ENCODE peak calls at places on chromosomes 1 and 21, in eight cellular contexts. Z is PC-3, B is lower lobe of right lung, O is fibroblast of pulmonary artery, I is lung, R is endodermal cell, P is RWPE2, K is cardiac muscle cell. W is an unnamed sample.

GRCh38 chr1:15244813-15245212 is 2.2 kb upstream of the FHAD1 start:
- DNase-seq in O (no peak), R (no peak), I (no peak), P (no peak), B (no peak), K (no peak), Z (no peak), W (no peak)

GRCh38 chr1:10128081-10128765 is 82.1 kb upstream of the KIF1B start:
- DNase-seq in Z (no peak), R (no peak), B (no peak), O (no peak), P (no peak), I (no peak), K (no peak), W (no peak)

GRCh38 chr1:211196880-211197279 is 62.3 kb upstream of the RCOR3 start:
- DNase-seq in P (no peak), I (no peak), O (no peak), R (no peak), B (no peak), Z (peak), K (no peak), W (no peak)

GRCh38 chr1:58780586-58781452 is 3.0 kb downstream of the JUN start:
- DNase-seq in O (peak), Z (no peak), R (no peak), K (no peak), B (no peak), P (no peak), I (no peak), W (no peak)

GRCh38 chr21:42187976-42188653 is 30.8 kb upstream of the ABCG1 start:
- DNase-seq in P (no peak), K (no peak), O (peak), Z (no peak), I (peak), B (peak), R (no peak), W (no peak)

GRCh38 chr1:63269571-63269970 is 52.8 kb upstream of the FOXD3 start:
- DNase-seq in R (no peak), I (no peak), P (no peak), Z (peak), O (no peak), B (no peak), K (no peak), W (peak)

GRCh38 chr1:3504823-3505155 is 50.3 kb downstream of the ARHGEF16 start:
- DNase-seq in K (no peak), I (no peak), R (no peak), O (no peak), B (no peak), P (no peak), Z (no peak), W (no peak)

GRCh38 chr1:15950763-15951295 is 25.1 kb downstream of the ZBTB17 start:
- DNase-seq in O (peak), B (no peak), P (no peak), I (no peak), R (no peak), K (no peak), Z (no peak), W (no peak)

GRCh38 chr1:235583511-235584001 is 66.0 kb downstream of the GNG4 start:
- DNase-seq in R (no peak), O (no peak), I (no peak), P (no peak), K (no peak), Z (no peak), B (no peak), W (no peak)

GRCh38 chr1:9503001-9503675 is 36.1 kb upstream of the SLC25A33 start:
- DNase-seq in O (no peak), P (no peak), K (peak), B (no peak), Z (no peak), R (no peak), I (no peak), W (no peak)

GRCh38 chr21:44300262-44300959 is 558 bp downstream of the PFKL start:
- DNase-seq in R (peak), B (peak), I (peak), Z (peak), K (peak), O (peak), P (no peak), W (no peak)

GRCh38 chr1:110341146-110341871 is 2.1 kb downstream of the RBM15 start:
- DNase-seq in P (no peak), R (no peak), Z (peak), I (no peak), O (no peak), B (peak), K (no peak), W (no peak)

GRCh38 chr1:29829448-29830344 is 593.4 kb downstream of the PTPRU start:
- DNase-seq in B (no peak), P (no peak), K (no peak), R (no peak), I (no peak), O (no peak), Z (no peak), W (no peak)

GRCh38 chr1:166884040-166884642 is 8.1 kb upstream of the TADA1 start:
- DNase-seq in Z (no peak), R (peak), P (no peak), B (peak), I (peak), K (peak), O (peak), W (no peak)

GRCh38 chr21:36584980-36585940 is 105.3 kb upstream of the CLDN14 start:
- DNase-seq in R (no peak), K (no peak), P (no peak), B (no peak), O (no peak), I (no peak), Z (peak), W (peak)

GRCh38 chr1:50750021-50750619 is 209.9 kb downstream of the FAF1 start:
- DNase-seq in Z (peak), K (peak), O (peak), R (no peak), I (no peak), P (no peak), B (no peak), W (no peak)

GRCh38 chr21:22965455-22966125 is 1967.4 kb downstream of the NCAM2 start:
- DNase-seq in Z (peak), P (no peak), K (no peak), O (no peak), R (peak), I (no peak), B (no peak), W (no peak)

GRCh38 chr1:222073307-222073995 is 331.6 kb upstream of the DUSP10 start:
- DNase-seq in Z (peak), P (no peak), I (no peak), B (no peak), R (no peak), O (peak), K (no peak), W (no peak)

GRCh38 chr21:35470522-35470921 is 421.4 kb upstream of the RUNX1 start:
- DNase-seq in K (no peak), B (no peak), R (peak), O (no peak), P (no peak), I (no peak), Z (no peak), W (no peak)

GRCh38 chr1:20373764-20374163 is 83.1 kb downstream of the VWA5B1 start:
- DNase-seq in P (no peak), I (no peak), R (no peak), K (no peak), O (no peak), Z (no peak), B (no peak), W (no peak)

GRCh38 chr1:116525440-116525839 is 45.4 kb downstream of the CD58 start:
- DNase-seq in I (no peak), K (no peak), R (no peak), O (no peak), P (no peak), Z (no peak), B (no peak), W (no peak)

GRCh38 chr1:43582162-43582566 is 51.5 kb downstream of the PTPRF start:
- DNase-seq in Z (peak), R (peak), B (no peak), K (no peak), O (peak), I (peak), P (peak), W (no peak)

GRCh38 chr1:88472283-88472682 is 211.8 kb upstream of the PKN2 start:
- DNase-seq in K (peak), R (no peak), I (no peak), B (no peak), Z (no peak), O (no peak), P (no peak), W (no peak)

GRCh38 chr1:113545210-113545609 is 154.9 kb downstream of the MAGI3 start:
- DNase-seq in I (no peak), R (no peak), B (no peak), O (no peak), K (no peak), Z (no peak), P (no peak), W (no peak)

GRCh38 chr1:184810735-184811316 is 56.2 kb upstream of the EDEM3 start:
- DNase-seq in P (no peak), O (no peak), R (no peak), K (no peak), B (no peak), I (no peak), Z (no peak), W (no peak)

GRCh38 chr1:11180342-11180744 is 8.8 kb upstream of the ANGPTL7 start:
- DNase-seq in P (no peak), B (no peak), I (no peak), O (peak), K (no peak), R (no peak), Z (peak), W (no peak)

GRCh38 chr1:7549277-7549676 is 221.8 kb upstream of the VAMP3 start:
- DNase-seq in R (no peak), O (peak), B (peak), I (peak), K (no peak), P (peak), Z (peak), W (no peak)

GRCh38 chr1:67429528-67430357 is 459 bp downstream of the SERBP1 start:
- DNase-seq in O (no peak), R (peak), I (peak), Z (peak), P (no peak), K (peak), B (peak), W (no peak)

GRCh38 chr21:33241846-33242245 is 12.1 kb downstream of the IFNAR2 start:
- DNase-seq in I (no peak), B (no peak), R (no peak), K (no peak), O (no peak), P (no peak), Z (no peak), W (no peak)

GRCh38 chr1:76381450-76382108 is 307.0 kb downstream of the ST6GALNAC3 start:
- DNase-seq in B (no peak), Z (no peak), P (no peak), I (no peak), O (peak), K (no peak), R (no peak), W (no peak)

GRCh38 chr1:43419627-43420425 is 30.1 kb downstream of the SZT2 start:
- DNase-seq in K (no peak), R (no peak), I (no peak), Z (no peak), O (no peak), B (no peak), P (no peak), W (no peak)

GRCh38 chr1:177017453-177017852 is 147.1 kb downstream of the ASTN1 start:
- DNase-seq in O (no peak), P (no peak), K (no peak), I (no peak), B (no peak), Z (no peak), R (no peak), W (no peak)

GRCh38 chr1:22778842-22779520 is 68.3 kb downstream of the EPHB2 start:
- DNase-seq in I (no peak), Z (no peak), P (no peak), K (no peak), B (no peak), O (peak), R (no peak), W (no peak)

GRCh38 chr1:98210064-98210463 is 289.2 kb upstream of the DPYD start:
- DNase-seq in I (no peak), Z (peak), B (no peak), O (peak), K (peak), P (no peak), R (no peak), W (no peak)

GRCh38 chr1:66374561-66375111 is 159.3 kb upstream of the SGIP1 start:
- DNase-seq in B (no peak), P (no peak), I (no peak), O (peak), Z (peak), R (no peak), K (no peak), W (no peak)

GRCh38 chr1:168092566-168093355 is 44.0 kb downstream of the GPR161 start:
- DNase-seq in Z (peak), K (peak), B (no peak), I (no peak), P (no peak), O (peak), R (peak), W (no peak)

GRCh38 chr21:25572895-25573310 is 34.4 kb downstream of the MRPL39 start:
- DNase-seq in I (no peak), O (peak), P (no peak), B (no peak), K (no peak), R (no peak), Z (peak), W (no peak)

DNA sequence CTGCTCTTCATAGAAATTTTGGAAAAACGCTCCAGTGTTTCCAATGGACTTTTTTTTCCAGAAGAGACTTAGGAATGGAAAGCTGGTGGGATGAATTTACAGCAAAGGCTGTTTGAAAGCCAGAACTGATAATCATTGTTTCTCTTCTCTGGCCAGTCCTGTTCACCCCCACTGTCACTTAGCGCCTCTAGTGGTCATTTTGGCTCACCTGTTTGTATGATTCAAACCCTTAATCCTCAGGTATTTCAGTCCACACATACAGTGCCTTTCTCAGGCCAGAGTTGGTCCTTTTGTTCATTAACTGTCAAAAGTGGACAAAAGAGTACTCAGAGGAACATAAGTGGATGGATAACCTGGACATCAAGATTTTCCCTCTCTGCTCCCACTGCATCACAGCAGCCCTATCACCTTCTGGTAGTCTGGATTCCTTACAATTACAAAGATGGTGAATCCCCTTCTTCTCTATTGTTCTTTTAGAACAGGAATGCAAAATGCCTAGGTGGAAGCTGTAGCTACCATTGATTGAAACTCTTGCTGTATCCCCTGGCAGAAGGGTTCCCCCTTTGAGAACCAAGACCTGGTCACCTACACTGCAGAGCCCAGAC is 177.6 kb upstream of the OLFM3 start:
- DNase-seq in P (no peak), O (no peak), Z (peak), B (no peak), I (no peak), R (peak), K (no peak), W (no peak)
- TF ChIP-seq CTCF in P (peak), O (no peak), Z (peak), B (peak), I (no peak), R (peak), K (no peak), W (peak)

GRCh38 chr1:205448540-205449253 is 7.1 kb downstream of the BLACAT1 start:
- DNase-seq in R (peak), K (no peak), Z (peak), P (no peak), I (no peak), B (no peak), O (no peak), W (no peak)
- H3K4me3 ChIP-seq in R (peak), K (no peak), Z (peak), P (peak), I (peak), B (peak), O (peak), W (no peak)

GRCh38 chr1:107807405-107807804 is 157.6 kb downstream of the VAV3 start:
- DNase-seq in O (no peak), P (no peak), K (no peak), R (no peak), I (no peak), Z (no peak), B (no peak), W (no peak)
- TF ChIP-seq CTCF in O (no peak), P (no peak), K (no peak), R (no peak), I (no peak), Z (no peak), B (no peak), W (no peak)

GRCh38 chr1:90356101-90356500 is 361.0 kb downstream of the BARHL2 start:
- DNase-seq in R (no peak), K (no peak), Z (no peak), B (no peak), P (no peak), O (no peak), I (no peak), W (no peak)

GRCh38 chr1:90357980-90358379 is 359.1 kb downstream of the BARHL2 start:
- DNase-seq in B (no peak), O (no peak), R (no peak), P (no peak), I (no peak), K (no peak), Z (no peak), W (no peak)

GRCh38 chr1:90358448-90358847 is 358.7 kb downstream of the BARHL2 start:
- DNase-seq in P (no peak), R (no peak), K (no peak), B (no peak), Z (no peak), O (no peak), I (no peak), W (no peak)

GRCh38 chr1:90359994-90360393 is 357.1 kb downstream of the BARHL2 start:
- DNase-seq in R (peak), Z (no peak), K (no peak), I (no peak), O (no peak), B (no peak), P (no peak), W (no peak)

GRCh38 chr1:90356991-90357390 is 360.1 kb downstream of the BARHL2 start:
- DNase-seq in R (no peak), K (no peak), P (no peak), B (no peak), Z (no peak), I (no peak), O (no peak), W (no peak)
- H3K4me3 ChIP-seq in R (no peak), K (no peak), P (no peak), B (no peak), Z (no peak), I (no peak), O (no peak), W (no peak)

GRCh38 chr1:93681549-93682412 is at the start of gene BCAR3:
- DNase-seq in P (peak), B (peak), K (peak), Z (peak), R (peak), O (peak), I (peak), W (no peak)
- TF ChIP-seq CTCF in P (peak), B (peak), K (peak), Z (peak), R (peak), O (peak), I (no peak), W (peak)

DNA sequence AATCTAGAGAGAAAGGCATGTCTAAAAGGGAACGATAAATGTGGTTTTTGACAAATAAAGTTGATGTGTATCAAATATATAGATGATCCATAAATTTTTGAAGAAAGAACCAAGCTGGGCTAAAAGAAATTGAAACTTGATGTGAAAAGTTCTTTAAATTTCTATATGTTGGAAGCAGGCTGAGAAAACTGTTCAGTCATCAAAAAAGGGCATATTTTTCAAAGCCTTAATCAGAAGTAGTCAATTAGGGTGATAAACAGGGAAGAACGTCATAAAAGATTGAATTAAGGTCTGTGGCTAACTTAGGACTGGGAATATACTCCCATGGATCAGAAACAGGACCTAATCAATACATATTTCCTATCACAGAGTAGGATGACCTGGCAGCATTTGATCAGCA is 211.4 kb upstream of the ZRANB2 start:
- DNase-seq in P (no peak), Z (no peak), K (no peak), R (no peak), O (no peak), I (no peak), B (no peak), W (no peak)
- H3K4me3 ChIP-seq in P (no peak), Z (no peak), K (no peak), R (no peak), O (no peak), I (no peak), B (no peak), W (no peak)

DNA sequence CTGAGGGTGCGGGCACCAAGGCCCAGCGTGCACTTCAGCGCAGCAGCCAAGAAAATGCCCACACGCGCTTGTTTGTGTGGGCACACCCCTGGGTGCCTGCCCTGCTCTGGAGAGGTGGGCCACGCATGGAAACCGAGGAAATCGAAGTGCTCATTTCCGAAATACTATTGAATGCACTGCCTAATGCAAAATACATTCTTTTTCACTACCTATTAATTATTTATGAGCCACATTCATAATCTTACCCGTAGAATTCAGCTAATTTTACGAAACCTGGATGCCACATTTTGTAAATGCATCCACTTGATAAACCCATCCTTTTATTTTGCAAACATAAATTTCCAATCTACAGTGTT is 4.8 kb downstream of the DSCAM start:
- DNase-seq in B (no peak), R (no peak), I (no peak), Z (no peak), K (no peak), P (no peak), O (no peak), W (no peak)
- TF ChIP-seq CTCF in B (peak), R (no peak), I (no peak), Z (no peak), K (no peak), P (peak), O (no peak), W (no peak)

DNA sequence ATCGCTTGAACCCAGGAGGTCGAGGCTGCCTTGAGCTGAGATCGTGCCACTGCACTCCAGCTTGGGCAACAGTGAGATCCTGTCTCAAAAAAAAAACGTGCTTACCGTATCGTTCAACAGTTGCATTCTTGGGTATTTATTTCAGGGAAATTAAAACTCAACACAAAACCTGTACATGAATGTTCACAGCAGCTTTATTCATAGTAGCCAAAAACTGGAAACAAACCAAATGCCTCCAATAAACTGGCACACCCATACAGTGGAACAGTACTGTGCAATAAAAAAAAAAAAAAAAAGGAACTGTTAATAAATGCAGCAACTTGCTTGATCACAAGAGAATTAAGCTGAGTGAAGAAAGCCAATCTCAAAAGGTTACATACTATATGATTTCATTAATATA is 6.7 kb downstream of the KHDRBS1 start:
- DNase-seq in I (no peak), R (no peak), Z (no peak), K (no peak), B (no peak), P (no peak), O (no peak), W (peak)
- H3K4me3 ChIP-seq in I (no peak), R (no peak), Z (no peak), K (no peak), B (no peak), P (no peak), O (no peak), W (no peak)

W was measured in LNCaP clone FGC.